ENCODE peak calls at places on chromosomes 2 and 18, in six cellular contexts. J is GM13976, H is KBM-7, X is hepatocyte, Z is astrocyte of the spinal cord, K is iPS-NIHi11. M is an unnamed sample.
A peak's percentile ranks its signal among the peaks of the same experiment; 100 is the strongest.

GRCh38 chr2:189072036-189072435 is 97.9 kb downstream of the COL3A1 start:
- DNase-seq in H (no peak), J (no peak), Z (no peak), K (no peak), X (no peak), M (no peak)

GRCh38 chr2:233075141-233075965 is 15.2 kb downstream of the INPP5D start:
- DNase-seq in Z (no peak), K (no peak), X (no peak), H (peak; percentile 37), J (no peak), M (peak; percentile 36)

GRCh38 chr2:160253440-160254296 is 53.6 kb upstream of the ITGB6 start:
- DNase-seq in X (peak; percentile 11), K (no peak), J (no peak), H (no peak), Z (peak; percentile 74), M (no peak)

GRCh38 chr2:145813481-145813880 is 1293.6 kb upstream of the ZEB2 start:
- DNase-seq in Z (no peak), X (no peak), J (no peak), K (no peak), H (no peak), M (no peak)

GRCh38 chr2:118913805-118914645 is 28.0 kb upstream of the MARCO start:
- DNase-seq in K (no peak), J (no peak), H (no peak), X (no peak), Z (no peak), M (peak; percentile 14)

GRCh38 chr18:11327656-11328055 is 178.3 kb upstream of the PIEZO2 start:
- DNase-seq in J (no peak), K (no peak), X (no peak), Z (peak; percentile 60), H (no peak), M (no peak)

GRCh38 chr2:169716229-169716886 is 17.3 kb upstream of the KLHL23 start:
- DNase-seq in K (no peak), X (peak; percentile 35), J (no peak), Z (peak; percentile 25), H (no peak), M (no peak)

GRCh38 chr2:101823849-101824248 is 126.3 kb downstream of the MAP4K4 start:
- DNase-seq in H (no peak), X (no peak), J (no peak), Z (peak; percentile 53), K (no peak), M (no peak)

GRCh38 chr2:25311866-25312575 is 29.7 kb downstream of the DNMT3A start:
- DNase-seq in X (no peak), J (no peak), K (no peak), Z (no peak), H (no peak), M (no peak)

GRCh38 chr2:144798019-144798418 is 278.1 kb upstream of the ZEB2 start:
- DNase-seq in X (no peak), K (no peak), J (no peak), H (no peak), Z (no peak), M (no peak)

GRCh38 chr18:11849845-11850747 is 1.1 kb upstream of the CHMP1B start:
- DNase-seq in K (peak; percentile 31), Z (peak; percentile 98), J (no peak), H (peak; percentile 71), X (peak; percentile 52), M (no peak)

GRCh38 chr2:54084600-54084999 is 30.8 kb upstream of the ACYP2 start:
- DNase-seq in K (no peak), Z (peak; percentile 28), H (no peak), X (peak; percentile 20), J (no peak), M (no peak)

GRCh38 chr2:159035790-159036411 is 67.5 kb downstream of the TANC1 start:
- DNase-seq in X (peak; percentile 83), H (peak; percentile 17), Z (peak; percentile 68), J (no peak), K (peak; percentile 69), M (no peak)

GRCh38 chr18:45945669-45946068 is 21.5 kb downstream of the EPG5 start:
- DNase-seq in H (no peak), J (no peak), Z (no peak), K (no peak), X (no peak), M (no peak)

GRCh38 chr2:149422337-149422990 is 92.1 kb downstream of the LYPD6 start:
- DNase-seq in Z (peak; percentile 26), J (no peak), K (peak; percentile 18), X (peak; percentile 36), H (no peak), M (no peak)

GRCh38 chr18:59155140-59155539 is 15.5 kb downstream of the SEC11C start:
- DNase-seq in Z (peak; percentile 78), X (no peak), J (no peak), K (no peak), H (no peak), M (no peak)

GRCh38 chr2:20638646-20639430 is 12.1 kb downstream of the HS1BP3 start:
- DNase-seq in X (no peak), K (no peak), Z (no peak), J (no peak), H (no peak), M (no peak)

GRCh38 chr2:217835931-217836881 is 166.6 kb downstream of the TNS1 start:
- DNase-seq in Z (peak; percentile 78), J (no peak), H (no peak), K (no peak), X (peak; percentile 69), M (peak; percentile 81)

GRCh38 chr2:126906781-126907180 is 8.1 kb downstream of the TEX51 start:
- DNase-seq in K (no peak), X (no peak), H (no peak), Z (no peak), J (no peak), M (no peak)

GRCh38 chr2:200888719-200889625 is at the start of the genes NIF3L1 and PPIL3:
- DNase-seq in H (peak; percentile 99), X (peak; percentile 98), K (peak; percentile 90), J (peak; percentile 89), Z (peak; percentile 99), M (peak; percentile 97)

GRCh38 chr18:75546964-75547363 is 119.5 kb upstream of the SMIM21 start:
- DNase-seq in X (no peak), H (peak; percentile 8), K (no peak), J (no peak), Z (no peak), M (no peak)

GRCh38 chr2:66490588-66491001 is 55.7 kb downstream of the MEIS1 start:
- DNase-seq in J (no peak), X (no peak), Z (peak; percentile 49), K (no peak), H (peak; percentile 61), M (no peak)

GRCh38 chr2:236715511-236715961 is 145.9 kb downstream of the ACKR3 start:
- DNase-seq in H (no peak), Z (no peak), J (no peak), X (peak; percentile 69), K (no peak), M (peak; percentile 77)

GRCh38 chr2:76641506-76641905 is 880.7 kb downstream of the LRRTM4 start:
- DNase-seq in X (no peak), J (no peak), Z (no peak), K (no peak), H (no peak), M (no peak)

M was measured in ecto neural progenitor cell.